ENCODE peak calls at places on chromosomes 2 and 18, in six cellular contexts. R, L, J, M, E and B are unnamed samples.
A peak's percentile ranks its signal among the peaks of the same experiment; 100 is the strongest.

GRCh38 chr2:234293973-234294372 is 202.9 kb downstream of the ARL4C start:
- DNase-seq in L (no peak), M (no peak), R (no peak), E (peak; percentile 85), J (no peak), B (no peak)

GRCh38 chr2:128319457-128319772 is 747 bp upstream of the HS6ST1 start:
- DNase-seq in J (no peak), E (no peak), M (no peak), L (no peak), R (no peak), B (no peak)

GRCh38 chr2:196718796-196719564 is 79.5 kb downstream of the CCDC150 start:
- DNase-seq in L (no peak), R (no peak), J (no peak), E (no peak), M (peak; percentile 76), B (no peak)

GRCh38 chr2:42359304-42359749 is 1.7 kb downstream of the COX7A2L start:
- DNase-seq in J (no peak), R (no peak), L (peak; percentile 14), E (no peak), M (no peak), B (peak; percentile 31)

GRCh38 chr18:2123077-2123476 is 448.2 kb downstream of the METTL4 start:
- DNase-seq in L (no peak), E (no peak), M (no peak), J (no peak), R (no peak), B (no peak)

GRCh38 chr2:18430996-18431748 is 129.3 kb downstream of the RDH14 start:
- DNase-seq in J (no peak), R (no peak), E (no peak), M (no peak), L (no peak), B (no peak)

GRCh38 chr2:129731925-129732629 is 247.4 kb upstream of the RAB6C start:
- DNase-seq in E (no peak), J (no peak), R (no peak), M (no peak), L (no peak), B (no peak)

GRCh38 chr2:7812231-7812995 is 869.4 kb upstream of the ID2 start:
- DNase-seq in E (no peak), J (no peak), L (peak; percentile 89), R (no peak), M (peak; percentile 56), B (no peak)

GRCh38 chr2:29255006-29255405 is 139.8 kb downstream of the CLIP4 start:
- DNase-seq in M (no peak), R (no peak), E (no peak), J (no peak), L (no peak), B (no peak)

GRCh38 chr18:57212678-57213077 is 65.8 kb downstream of the BOD1L2 start:
- DNase-seq in R (no peak), M (no peak), E (no peak), J (no peak), L (no peak), B (no peak)

GRCh38 chr2:126658910-126659613 is 3.1 kb downstream of the GYPC start:
- DNase-seq in E (no peak), L (no peak), M (peak; percentile 88), R (peak; percentile 53), J (no peak), B (peak; percentile 87)

GRCh38 chr18:23772327-23772920 is 83.2 kb downstream of the LAMA3 start:
- DNase-seq in M (no peak), J (no peak), E (no peak), L (no peak), R (no peak), B (no peak)

GRCh38 chr18:62485684-62486083 is 37.1 kb upstream of the ZCCHC2 start:
- DNase-seq in R (no peak), L (peak; percentile 98), M (peak; percentile 53), E (no peak), J (no peak), B (peak; percentile 17)

GRCh38 chr2:88603146-88603545 is 24.1 kb downstream of the EIF2AK3 start:
- DNase-seq in M (peak; percentile 27), L (no peak), R (no peak), E (no peak), J (no peak), B (no peak)

GRCh38 chr2:188449992-188450391 is 158.3 kb downstream of the GULP1 start:
- DNase-seq in J (no peak), M (no peak), R (no peak), L (no peak), E (no peak), B (no peak)

GRCh38 chr2:212979799-212980198 is 171.6 kb downstream of the IKZF2 start:
- DNase-seq in R (no peak), J (no peak), E (peak; percentile 51), M (no peak), L (no peak), B (no peak)

GRCh38 chr2:219736196-219736595 is 108.8 kb downstream of the SLC4A3 start:
- DNase-seq in R (no peak), J (no peak), M (peak; percentile 32), E (peak; percentile 6), L (peak; percentile 75), B (no peak)

DNA sequence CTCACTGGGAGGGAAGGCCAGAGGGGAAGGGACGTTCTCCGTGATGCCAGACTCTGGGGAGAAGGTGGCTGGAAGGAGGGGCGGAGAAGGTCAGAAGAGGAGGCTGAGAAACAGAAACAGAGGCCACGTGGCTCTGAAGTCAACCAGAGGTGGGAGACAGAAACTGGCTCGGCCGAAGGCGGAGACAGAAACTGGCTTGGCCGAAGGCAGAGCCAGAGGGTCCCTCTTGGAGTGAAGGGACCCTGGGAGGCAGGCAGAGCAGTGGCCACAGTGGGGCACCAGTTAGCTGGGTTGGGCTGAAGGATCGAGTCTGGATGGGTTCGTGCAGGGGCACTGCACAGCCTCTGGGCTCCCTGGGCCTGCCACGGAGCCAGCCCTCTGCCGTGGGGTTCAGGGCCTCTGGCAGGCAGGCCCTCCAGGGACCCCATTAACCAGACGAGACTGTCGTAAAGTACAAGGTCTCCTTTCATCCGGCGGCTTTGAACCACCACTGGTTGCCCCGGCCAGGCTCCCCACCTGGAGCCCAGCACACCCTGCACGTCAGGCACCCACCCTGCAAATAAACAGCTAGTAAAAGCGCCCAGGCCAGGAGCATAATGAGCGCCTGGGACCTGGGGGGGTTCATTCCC is 218.8 kb downstream of the DYSF start:
- DNase-seq in L (no peak), R (no peak), E (no peak), J (peak; percentile 77), M (no peak), B (no peak)
- TF ChIP-seq CTCF in L (no peak), R (no peak), E (no peak), J (peak; percentile 51), M (no peak), B (no peak)

DNA sequence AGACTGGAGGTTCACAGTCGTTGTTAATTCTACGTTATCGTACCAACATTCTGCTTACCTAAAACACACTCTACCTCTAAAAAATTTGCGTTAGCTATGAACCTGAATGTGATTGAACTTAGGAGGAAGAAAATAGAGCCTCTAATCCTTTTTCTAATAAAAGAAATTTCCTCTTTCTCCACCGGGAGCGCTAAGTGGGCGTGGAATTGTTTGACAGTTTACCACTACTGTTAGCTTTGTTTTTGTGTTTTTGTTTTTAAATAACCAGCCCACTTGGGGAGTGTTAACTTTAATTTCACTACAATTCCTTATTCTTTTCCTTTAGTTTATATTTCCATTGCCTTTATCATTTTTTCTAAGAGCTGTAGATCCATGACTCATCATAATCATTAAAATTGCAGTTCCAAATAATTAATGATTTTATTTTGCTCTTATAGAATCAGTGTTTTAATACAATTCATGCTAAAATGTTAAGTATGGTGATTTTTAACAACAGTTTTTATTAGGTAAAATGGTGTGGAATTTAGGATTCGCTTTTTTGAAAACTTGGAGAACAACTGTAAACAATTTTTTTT is 55.0 kb upstream of the ITM2C start:
- DNase-seq in E (no peak), J (no peak), L (no peak), M (no peak), R (no peak), B (no peak)
- TF ChIP-seq CTCF in E (peak; percentile 43), J (peak; percentile 60), L (no peak), M (no peak), R (peak; percentile 31), B (peak; percentile 24)

GRCh38 chr2:62297642-62298010 is 101.7 kb downstream of the B3GNT2 start:
- DNase-seq in R (no peak), E (no peak), J (no peak), L (no peak), M (no peak), B (no peak)
- TF ChIP-seq CTCF in R (no peak), E (no peak), J (peak; percentile 27), L (peak; percentile 23), M (no peak), B (no peak)

DNA sequence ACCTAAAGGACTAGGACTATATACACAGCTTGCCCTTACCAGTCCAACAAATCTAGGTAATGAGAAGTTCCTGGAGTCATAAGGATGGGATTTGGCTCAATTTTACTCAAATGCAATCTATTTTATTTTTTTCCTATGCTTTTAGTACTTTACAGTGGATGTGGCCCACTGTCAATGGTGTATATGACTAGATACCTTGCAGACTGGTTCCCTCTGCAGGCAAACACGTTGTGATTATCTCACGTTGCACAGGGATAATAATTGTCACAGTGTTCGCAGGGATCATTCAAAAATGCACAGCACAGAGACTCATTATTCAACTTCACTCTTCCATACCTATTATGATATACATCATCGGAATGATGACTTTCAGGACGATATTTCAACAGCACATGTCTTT is 359.7 kb downstream of the MBD2 start:
- DNase-seq in E (no peak), R (no peak), M (no peak), J (no peak), L (peak; percentile 8), B (no peak)
- TF ChIP-seq CTCF in E (no peak), R (no peak), M (no peak), J (no peak), L (peak; percentile 5), B (no peak)

GRCh38 chr2:67997528-67998267 is 65.1 kb downstream of the C1D start:
- DNase-seq in E (no peak), M (peak; percentile 91), R (no peak), L (peak; percentile 96), J (no peak), B (no peak)

GRCh38 chr2:67994716-67995115 is 68.1 kb downstream of the C1D start:
- DNase-seq in J (no peak), E (no peak), M (no peak), L (no peak), R (no peak), B (no peak)

GRCh38 chr2:68000170-68000825 is 62.5 kb downstream of the C1D start:
- DNase-seq in L (no peak), E (no peak), J (no peak), R (no peak), M (no peak), B (no peak)

GRCh38 chr2:67996772-67997527 is 65.9 kb downstream of the C1D start:
- DNase-seq in J (no peak), L (peak; percentile 78), E (no peak), R (no peak), M (no peak), B (no peak)

GRCh38 chr2:67999332-67999731 is 63.5 kb downstream of the C1D start:
- DNase-seq in E (no peak), L (no peak), J (no peak), M (no peak), R (no peak), B (no peak)
- TF ChIP-seq CTCF in E (no peak), L (no peak), J (no peak), M (no peak), R (no peak), B (no peak)